ENCODE peak calls at places on chromosome 1, in nine cellular contexts. One of them, this sample, is unnamed.

GRCh38 chr1:200028586-200029034 is 1.1 kb downstream of the NR5A2 start:
- DNase-seq in GM10248: no peak
- DNase-seq in gastrocnemius medialis: no peak
- DNase-seq in CD4-positive, alpha-beta memory T cell: no peak
- DNase-seq in epithelial cell of esophagus: no peak
- DNase-seq in HT1080: no peak
- DNase-seq in mesothelial cell of epicardium: no peak
- DNase-seq in ELF-1: no peak
- DNase-seq in Calu3: no peak
- DNase-seq in this sample: peak

GRCh38 chr1:109425902-109426277 is 358 bp downstream of the PSMA5 start:
- DNase-seq in epithelial cell of esophagus: peak
- DNase-seq in CD4-positive, alpha-beta memory T cell: peak
- DNase-seq in ELF-1: no peak
- DNase-seq in GM10248: no peak
- DNase-seq in Calu3: peak
- DNase-seq in HT1080: no peak
- DNase-seq in gastrocnemius medialis: no peak
- DNase-seq in mesothelial cell of epicardium: no peak
- DNase-seq in this sample: peak

GRCh38 chr1:172566196-172566997 is 33.4 kb downstream of the SUCO start:
- DNase-seq in Calu3: no peak
- DNase-seq in HT1080: no peak
- DNase-seq in gastrocnemius medialis: no peak
- DNase-seq in mesothelial cell of epicardium: no peak
- DNase-seq in GM10248: no peak
- DNase-seq in CD4-positive, alpha-beta memory T cell: no peak
- DNase-seq in ELF-1: no peak
- DNase-seq in epithelial cell of esophagus: no peak
- DNase-seq in this sample: no peak

GRCh38 chr1:12616709-12617373 is 1.2 kb downstream of the DHRS3 start:
- DNase-seq in epithelial cell of esophagus: peak
- DNase-seq in HT1080: no peak
- DNase-seq in mesothelial cell of epicardium: no peak
- DNase-seq in gastrocnemius medialis: no peak
- DNase-seq in GM10248: no peak
- DNase-seq in Calu3: no peak
- DNase-seq in ELF-1: no peak
- DNase-seq in CD4-positive, alpha-beta memory T cell: peak
- DNase-seq in this sample: peak

GRCh38 chr1:40633563-40634376 is 31.7 kb downstream of the RIMS3 start:
- DNase-seq in epithelial cell of esophagus: no peak
- DNase-seq in GM10248: no peak
- DNase-seq in ELF-1: no peak
- DNase-seq in Calu3: no peak
- DNase-seq in CD4-positive, alpha-beta memory T cell: no peak
- DNase-seq in mesothelial cell of epicardium: no peak
- DNase-seq in gastrocnemius medialis: no peak
- DNase-seq in HT1080: no peak
- DNase-seq in this sample: no peak

GRCh38 chr1:7178741-7179140 is 393.5 kb downstream of the CAMTA1 start:
- DNase-seq in ELF-1: no peak
- DNase-seq in gastrocnemius medialis: no peak
- DNase-seq in HT1080: no peak
- DNase-seq in CD4-positive, alpha-beta memory T cell: no peak
- DNase-seq in GM10248: no peak
- DNase-seq in epithelial cell of esophagus: no peak
- DNase-seq in mesothelial cell of epicardium: no peak
- DNase-seq in Calu3: no peak
- DNase-seq in this sample: no peak

GRCh38 chr1:31595836-31596736 is 19.8 kb downstream of the TINAGL1 start:
- DNase-seq in mesothelial cell of epicardium: no peak
- DNase-seq in HT1080: no peak
- DNase-seq in ELF-1: no peak
- DNase-seq in GM10248: no peak
- DNase-seq in Calu3: no peak
- DNase-seq in epithelial cell of esophagus: no peak
- DNase-seq in gastrocnemius medialis: no peak
- DNase-seq in CD4-positive, alpha-beta memory T cell: no peak
- DNase-seq in this sample: no peak

GRCh38 chr1:2311184-2312032 is 79.9 kb downstream of the MORN1 start:
- DNase-seq in Calu3: peak
- DNase-seq in HT1080: peak
- DNase-seq in CD4-positive, alpha-beta memory T cell: peak
- DNase-seq in ELF-1: peak
- DNase-seq in gastrocnemius medialis: no peak
- DNase-seq in epithelial cell of esophagus: peak
- DNase-seq in mesothelial cell of epicardium: peak
- DNase-seq in GM10248: peak
- DNase-seq in this sample: peak

GRCh38 chr1:248593226-248593625 is 4.3 kb downstream of the OR2T10 start:
- DNase-seq in CD4-positive, alpha-beta memory T cell: no peak
- DNase-seq in Calu3: no peak
- DNase-seq in GM10248: no peak
- DNase-seq in ELF-1: no peak
- DNase-seq in epithelial cell of esophagus: no peak
- DNase-seq in HT1080: no peak
- DNase-seq in mesothelial cell of epicardium: no peak
- DNase-seq in gastrocnemius medialis: no peak
- DNase-seq in this sample: no peak

GRCh38 chr1:10651793-10652192 is 144.7 kb downstream of the CASZ1 start:
- DNase-seq in epithelial cell of esophagus: no peak
- DNase-seq in ELF-1: peak
- DNase-seq in Calu3: no peak
- DNase-seq in mesothelial cell of epicardium: no peak
- DNase-seq in CD4-positive, alpha-beta memory T cell: no peak
- DNase-seq in HT1080: no peak
- DNase-seq in GM10248: no peak
- DNase-seq in gastrocnemius medialis: no peak
- DNase-seq in this sample: no peak

GRCh38 chr1:119275145-119275929 is 93.2 kb upstream of the HAO2 start:
- DNase-seq in epithelial cell of esophagus: peak
- DNase-seq in ELF-1: peak
- DNase-seq in gastrocnemius medialis: no peak
- DNase-seq in CD4-positive, alpha-beta memory T cell: peak
- DNase-seq in Calu3: peak
- DNase-seq in GM10248: peak
- DNase-seq in HT1080: peak
- DNase-seq in mesothelial cell of epicardium: no peak
- DNase-seq in this sample: peak

GRCh38 chr1:162079023-162079422 is 9.5 kb downstream of the NOS1AP start:
- DNase-seq in epithelial cell of esophagus: no peak
- DNase-seq in gastrocnemius medialis: no peak
- DNase-seq in mesothelial cell of epicardium: no peak
- DNase-seq in GM10248: no peak
- DNase-seq in ELF-1: no peak
- DNase-seq in Calu3: no peak
- DNase-seq in CD4-positive, alpha-beta memory T cell: no peak
- DNase-seq in HT1080: no peak
- DNase-seq in this sample: no peak

GRCh38 chr1:178417858-178418257 is 78.9 kb downstream of the CLEC20A start:
- DNase-seq in epithelial cell of esophagus: peak
- DNase-seq in GM10248: no peak
- DNase-seq in ELF-1: no peak
- DNase-seq in HT1080: peak
- DNase-seq in CD4-positive, alpha-beta memory T cell: no peak
- DNase-seq in mesothelial cell of epicardium: no peak
- DNase-seq in Calu3: peak
- DNase-seq in gastrocnemius medialis: no peak
- DNase-seq in this sample: peak

GRCh38 chr1:179083031-179083345 is 1.1 kb downstream of the TOR3A start:
- DNase-seq in ELF-1: no peak
- DNase-seq in HT1080: peak
- DNase-seq in GM10248: no peak
- DNase-seq in CD4-positive, alpha-beta memory T cell: peak
- DNase-seq in mesothelial cell of epicardium: no peak
- DNase-seq in epithelial cell of esophagus: peak
- DNase-seq in Calu3: no peak
- DNase-seq in gastrocnemius medialis: no peak
- DNase-seq in this sample: no peak

GRCh38 chr1:12454406-12455391 is 163.3 kb downstream of the DHRS3 start:
- DNase-seq in mesothelial cell of epicardium: no peak
- DNase-seq in gastrocnemius medialis: peak
- DNase-seq in CD4-positive, alpha-beta memory T cell: no peak
- DNase-seq in epithelial cell of esophagus: no peak
- DNase-seq in Calu3: peak
- DNase-seq in ELF-1: peak
- DNase-seq in HT1080: peak
- DNase-seq in GM10248: no peak
- DNase-seq in this sample: no peak

GRCh38 chr1:70495370-70495769 is 84.3 kb downstream of the CTH start:
- DNase-seq in ELF-1: no peak
- DNase-seq in CD4-positive, alpha-beta memory T cell: no peak
- DNase-seq in epithelial cell of esophagus: no peak
- DNase-seq in gastrocnemius medialis: no peak
- DNase-seq in GM10248: no peak
- DNase-seq in Calu3: no peak
- DNase-seq in mesothelial cell of epicardium: no peak
- DNase-seq in HT1080: no peak
- DNase-seq in this sample: no peak

GRCh38 chr1:27884182-27884954 is 12.0 kb downstream of the THEMIS2 start:
- DNase-seq in GM10248: peak
- DNase-seq in mesothelial cell of epicardium: no peak
- DNase-seq in ELF-1: no peak
- DNase-seq in Calu3: no peak
- DNase-seq in CD4-positive, alpha-beta memory T cell: no peak
- DNase-seq in epithelial cell of esophagus: no peak
- DNase-seq in gastrocnemius medialis: no peak
- DNase-seq in HT1080: peak
- DNase-seq in this sample: no peak

GRCh38 chr1:90386899-90387334 is 330.2 kb downstream of the BARHL2 start:
- DNase-seq in GM10248: no peak
- DNase-seq in CD4-positive, alpha-beta memory T cell: no peak
- DNase-seq in epithelial cell of esophagus: peak
- DNase-seq in HT1080: peak
- DNase-seq in gastrocnemius medialis: no peak
- DNase-seq in Calu3: no peak
- DNase-seq in mesothelial cell of epicardium: no peak
- DNase-seq in ELF-1: no peak
- DNase-seq in this sample: no peak

GRCh38 chr1:174217787-174218574 is 58.7 kb downstream of the RABGAP1L start:
- DNase-seq in ELF-1: no peak
- DNase-seq in Calu3: no peak
- DNase-seq in gastrocnemius medialis: no peak
- DNase-seq in epithelial cell of esophagus: peak
- DNase-seq in CD4-positive, alpha-beta memory T cell: peak
- DNase-seq in GM10248: no peak
- DNase-seq in mesothelial cell of epicardium: no peak
- DNase-seq in HT1080: peak
- DNase-seq in this sample: peak

GRCh38 chr1:59136541-59137335 is 160.2 kb upstream of the FGGY start:
- DNase-seq in HT1080: peak
- DNase-seq in CD4-positive, alpha-beta memory T cell: no peak
- DNase-seq in ELF-1: no peak
- DNase-seq in gastrocnemius medialis: peak
- DNase-seq in Calu3: peak
- DNase-seq in GM10248: no peak
- DNase-seq in epithelial cell of esophagus: peak
- DNase-seq in mesothelial cell of epicardium: no peak
- DNase-seq in this sample: peak

GRCh38 chr1:232150770-232151548 is 479.0 kb downstream of the SIPA1L2 start:
- DNase-seq in HT1080: no peak
- DNase-seq in mesothelial cell of epicardium: no peak
- DNase-seq in GM10248: no peak
- DNase-seq in ELF-1: no peak
- DNase-seq in epithelial cell of esophagus: peak
- DNase-seq in CD4-positive, alpha-beta memory T cell: no peak
- DNase-seq in Calu3: no peak
- DNase-seq in gastrocnemius medialis: no peak
- DNase-seq in this sample: peak

GRCh38 chr1:241822846-241823245 is 25.2 kb upstream of the EXO1 start:
- DNase-seq in ELF-1: no peak
- DNase-seq in CD4-positive, alpha-beta memory T cell: no peak
- DNase-seq in gastrocnemius medialis: no peak
- DNase-seq in HT1080: no peak
- DNase-seq in mesothelial cell of epicardium: no peak
- DNase-seq in Calu3: no peak
- DNase-seq in GM10248: no peak
- DNase-seq in epithelial cell of esophagus: no peak
- DNase-seq in this sample: no peak

GRCh38 chr1:227948493-227949260 is 945 bp upstream of the WNT9A start:
- DNase-seq in GM10248: no peak
- DNase-seq in mesothelial cell of epicardium: no peak
- DNase-seq in ELF-1: peak
- DNase-seq in gastrocnemius medialis: no peak
- DNase-seq in epithelial cell of esophagus: peak
- DNase-seq in CD4-positive, alpha-beta memory T cell: no peak
- DNase-seq in HT1080: no peak
- DNase-seq in Calu3: no peak
- DNase-seq in this sample: no peak

GRCh38 chr1:153790282-153790995 is 15.2 kb downstream of the SLC27A3 start:
- DNase-seq in epithelial cell of esophagus: no peak
- DNase-seq in HT1080: no peak
- DNase-seq in Calu3: no peak
- DNase-seq in CD4-positive, alpha-beta memory T cell: no peak
- DNase-seq in GM10248: no peak
- DNase-seq in gastrocnemius medialis: peak
- DNase-seq in ELF-1: no peak
- DNase-seq in mesothelial cell of epicardium: no peak
- DNase-seq in this sample: no peak

GRCh38 chr1:2133039-2133878 is 61.3 kb downstream of the FAAP20 start:
- DNase-seq in ELF-1: peak
- DNase-seq in GM10248: peak
- DNase-seq in epithelial cell of esophagus: peak
- DNase-seq in mesothelial cell of epicardium: peak
- DNase-seq in HT1080: peak
- DNase-seq in gastrocnemius medialis: peak
- DNase-seq in CD4-positive, alpha-beta memory T cell: peak
- DNase-seq in Calu3: no peak
- DNase-seq in this sample: peak

GRCh38 chr1:37633950-37634553 is 640 bp downstream of the RSPO1 start:
- DNase-seq in ELF-1: peak
- DNase-seq in GM10248: no peak
- DNase-seq in epithelial cell of esophagus: no peak
- DNase-seq in Calu3: no peak
- DNase-seq in gastrocnemius medialis: no peak
- DNase-seq in HT1080: no peak
- DNase-seq in mesothelial cell of epicardium: no peak
- DNase-seq in CD4-positive, alpha-beta memory T cell: no peak
- DNase-seq in this sample: no peak

GRCh38 chr1:29354511-29355098 is 118.3 kb downstream of the PTPRU start:
- DNase-seq in GM10248: no peak
- DNase-seq in mesothelial cell of epicardium: no peak
- DNase-seq in ELF-1: no peak
- DNase-seq in epithelial cell of esophagus: peak
- DNase-seq in CD4-positive, alpha-beta memory T cell: no peak
- DNase-seq in HT1080: no peak
- DNase-seq in gastrocnemius medialis: no peak
- DNase-seq in Calu3: no peak
- DNase-seq in this sample: peak

GRCh38 chr1:5809207-5809788 is 182.9 kb downstream of the NPHP4 start:
- DNase-seq in HT1080: no peak
- DNase-seq in ELF-1: no peak
- DNase-seq in epithelial cell of esophagus: no peak
- DNase-seq in Calu3: no peak
- DNase-seq in CD4-positive, alpha-beta memory T cell: no peak
- DNase-seq in gastrocnemius medialis: no peak
- DNase-seq in GM10248: no peak
- DNase-seq in mesothelial cell of epicardium: no peak
- DNase-seq in this sample: no peak

GRCh38 chr1:53172751-53173498 is 23.7 kb upstream of the CPT2 start:
- DNase-seq in mesothelial cell of epicardium: no peak
- DNase-seq in epithelial cell of esophagus: no peak
- DNase-seq in ELF-1: peak
- DNase-seq in HT1080: peak
- DNase-seq in CD4-positive, alpha-beta memory T cell: no peak
- DNase-seq in GM10248: peak
- DNase-seq in gastrocnemius medialis: no peak
- DNase-seq in Calu3: no peak
- DNase-seq in this sample: peak

GRCh38 chr1:115098979-115099692 is 9.8 kb upstream of the TSPAN2 start:
- DNase-seq in gastrocnemius medialis: no peak
- DNase-seq in epithelial cell of esophagus: no peak
- DNase-seq in CD4-positive, alpha-beta memory T cell: peak
- DNase-seq in ELF-1: no peak
- DNase-seq in mesothelial cell of epicardium: no peak
- DNase-seq in Calu3: peak
- DNase-seq in HT1080: peak
- DNase-seq in GM10248: peak
- DNase-seq in this sample: no peak

GRCh38 chr1:67126111-67126746 is 8.5 kb downstream of the C1orf141 start:
- DNase-seq in HT1080: peak
- DNase-seq in CD4-positive, alpha-beta memory T cell: no peak
- DNase-seq in epithelial cell of esophagus: peak
- DNase-seq in mesothelial cell of epicardium: no peak
- DNase-seq in gastrocnemius medialis: no peak
- DNase-seq in Calu3: no peak
- DNase-seq in ELF-1: no peak
- DNase-seq in GM10248: no peak
- DNase-seq in this sample: peak

This sample was measured in MCF 10A.